ENCODE peak calls at places on chromosomes 2 and 18, in five cellular contexts. X is GM12892, S is stomach, V is sigmoid colon, Q is uterus. W is an unnamed sample.

GRCh38 chr2:152491139-152491472 is 156.1 kb downstream of the FMNL2 start:
- DNase-seq in V (peak; percentile 78), X (no peak), S (no peak), Q (peak; percentile 54), W (no peak)

GRCh38 chr2:28128281-28128950 is 237.9 kb downstream of the BABAM2 start:
- DNase-seq in S (no peak), X (no peak), V (no peak), Q (no peak), W (no peak)

GRCh38 chr2:199485732-199486335 is 28.1 kb upstream of the SATB2 start:
- DNase-seq in V (no peak), Q (no peak), X (no peak), S (peak; percentile 59), W (peak; percentile 59)

GRCh38 chr18:36719630-36720029 is 109.2 kb downstream of the TPGS2 start:
- DNase-seq in Q (no peak), X (no peak), S (no peak), V (no peak), W (no peak)

GRCh38 chr2:43438342-43438741 is 157.5 kb downstream of the THADA start:
- DNase-seq in S (no peak), V (no peak), Q (no peak), X (no peak), W (no peak)

GRCh38 chr2:113105047-113105446 is 22.4 kb upstream of the IL1RN start:
- DNase-seq in V (no peak), X (no peak), S (no peak), Q (no peak), W (peak; percentile 8)

GRCh38 chr2:20356042-20356441 is 5.4 kb upstream of the PUM2 start:
- DNase-seq in Q (no peak), X (no peak), S (no peak), V (no peak), W (no peak)

GRCh38 chr2:233513953-233514655 is 52.5 kb downstream of the USP40 start:
- DNase-seq in Q (no peak), X (no peak), S (peak; percentile 62), V (no peak), W (no peak)

GRCh38 chr2:66981074-66981473 is 416.1 kb upstream of the ETAA1 start:
- DNase-seq in Q (no peak), X (no peak), S (no peak), V (no peak), W (no peak)

GRCh38 chr18:79560042-79560860 is 119.4 kb upstream of the CTDP1 start:
- DNase-seq in V (peak; percentile 43), X (no peak), Q (no peak), S (no peak), W (no peak)

GRCh38 chr18:63627819-63628218 is 16.2 kb downstream of the SERPINB4 start:
- DNase-seq in S (no peak), X (no peak), Q (no peak), V (no peak), W (no peak)

GRCh38 chr2:69634197-69634821 is 9.2 kb downstream of the AAK1 start:
- DNase-seq in V (no peak), X (no peak), Q (no peak), S (no peak), W (no peak)

GRCh38 chr2:64914735-64915509 is 74.3 kb upstream of the SLC1A4 start:
- DNase-seq in Q (peak; percentile 71), V (peak; percentile 79), X (no peak), S (no peak), W (peak; percentile 62)

GRCh38 chr2:165594935-165595255 is 125.4 kb downstream of the CSRNP3 start:
- DNase-seq in Q (no peak), V (no peak), X (no peak), S (no peak), W (no peak)

GRCh38 chr2:121897335-121897970 is 142.0 kb downstream of the TSN start:
- DNase-seq in Q (no peak), V (no peak), X (peak; percentile 46), S (no peak), W (peak; percentile 44)

GRCh38 chr2:138101718-138102117 is 137.4 kb downstream of the HNMT start:
- DNase-seq in X (no peak), S (no peak), V (no peak), Q (no peak), W (no peak)

GRCh38 chr2:8090748-8091700 is 590.8 kb upstream of the ID2 start:
- DNase-seq in X (no peak), V (peak; percentile 81), S (no peak), Q (peak; percentile 24), W (peak; percentile 46)

GRCh38 chr18:32460046-32460785 is 10.5 kb downstream of the GAREM1 start:
- DNase-seq in V (no peak), Q (no peak), X (no peak), S (no peak), W (no peak)

GRCh38 chr2:111702809-111703196 is 181.2 kb downstream of the ANAPC1 start:
- DNase-seq in V (no peak), Q (no peak), X (no peak), S (no peak), W (no peak)

GRCh38 chr2:177265386-177265690 is 811 bp upstream of the NFE2L2 start:
- DNase-seq in S (no peak), X (no peak), V (no peak), Q (no peak), W (no peak)

GRCh38 chr2:215396595-215397313 is 39.1 kb downstream of the FN1 start:
- DNase-seq in V (no peak), X (no peak), S (no peak), Q (no peak), W (no peak)

GRCh38 chr2:215392687-215393270 is 43.1 kb downstream of the FN1 start:
- DNase-seq in V (no peak), X (no peak), S (no peak), Q (no peak), W (no peak)

GRCh38 chr2:215395687-215396460 is 40.0 kb downstream of the FN1 start:
- DNase-seq in Q (no peak), X (no peak), S (no peak), V (no peak), W (no peak)

GRCh38 chr2:215392164-215392563 is 43.7 kb downstream of the FN1 start:
- DNase-seq in S (no peak), V (no peak), X (no peak), Q (no peak), W (no peak)

DNA sequence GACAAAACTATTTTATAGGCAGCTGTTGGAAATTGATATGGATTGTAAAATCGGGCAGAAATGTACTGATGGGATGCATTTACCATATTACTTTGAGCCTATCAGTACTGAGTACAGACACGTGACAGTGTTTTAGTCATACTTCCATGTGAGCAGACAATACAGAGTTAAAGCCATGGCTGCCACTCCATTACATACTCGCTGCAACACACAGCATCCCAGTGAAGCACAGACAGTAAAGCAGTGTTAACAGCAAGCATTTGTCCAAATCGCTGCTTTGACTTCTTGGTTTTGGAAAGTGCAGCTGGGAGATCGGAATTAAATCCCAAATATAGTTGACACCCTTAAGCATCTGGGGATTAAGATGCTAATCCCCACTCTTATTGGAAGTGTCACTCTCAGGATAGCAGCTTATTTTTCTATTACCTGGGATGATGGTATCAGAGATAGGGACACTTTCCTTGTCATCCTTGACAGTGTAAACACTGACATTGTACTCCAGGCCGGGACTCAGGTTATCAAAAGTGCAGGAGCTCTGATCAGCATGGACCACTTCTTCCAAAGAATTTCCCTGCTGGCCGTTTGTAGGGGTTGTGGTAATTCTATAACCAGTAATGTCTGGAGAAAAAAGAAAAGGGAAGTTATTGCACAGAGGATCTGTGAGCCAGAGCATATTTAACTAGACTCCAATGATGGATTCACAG is 41.6 kb downstream of the FN1 start:
- DNase-seq in Q (no peak), V (no peak), X (no peak), S (no peak), W (no peak)
- TF ChIP-seq POLR2A in Q (no peak), V (no peak), X (no peak), S (no peak), W (no peak)

DNA sequence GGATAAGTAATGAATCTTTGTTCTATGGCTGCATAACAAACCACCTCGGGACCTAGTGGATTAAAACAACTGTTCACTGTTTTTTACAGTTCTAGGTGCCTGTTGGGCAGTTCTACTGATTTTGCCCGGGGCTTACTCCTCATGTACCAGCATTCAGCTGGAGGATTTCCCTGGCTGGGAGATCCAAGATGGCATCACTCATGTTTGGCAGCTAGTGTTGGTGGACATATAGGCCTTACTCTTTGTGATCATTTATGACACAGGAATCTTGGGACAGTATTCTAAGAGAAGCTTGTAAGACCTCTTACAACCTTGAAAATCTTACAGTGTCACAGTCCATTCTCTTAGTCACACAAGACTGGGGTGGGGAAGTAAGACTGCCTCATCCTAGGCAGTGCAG is 4.6 kb downstream of the MARCHF7 start:
- DNase-seq in Q (no peak), X (no peak), V (no peak), S (no peak), W (peak; percentile 10)
- TF ChIP-seq POLR2A in Q (no peak), X (no peak), V (no peak), S (no peak), W (no peak)

GRCh38 chr2:219245899-219246230 is 586 bp downstream of the STK16 start:
- DNase-seq in V (no peak), Q (no peak), S (no peak), X (no peak), W (no peak)

GRCh38 chr2:219245148-219245898 is at the start of the genes GLB1L and STK16:
- DNase-seq in X (peak; percentile 99), V (peak; percentile 97), Q (peak; percentile 94), S (peak; percentile 96), W (peak; percentile 94)

GRCh38 chr2:219244789-219245147 is 476 bp downstream of the GLB1L start:
- DNase-seq in Q (no peak), X (no peak), S (no peak), V (no peak), W (no peak)

GRCh38 chr2:219246559-219246958 is 1.3 kb downstream of the STK16 start:
- DNase-seq in X (no peak), S (no peak), Q (no peak), V (no peak), W (no peak)

DNA sequence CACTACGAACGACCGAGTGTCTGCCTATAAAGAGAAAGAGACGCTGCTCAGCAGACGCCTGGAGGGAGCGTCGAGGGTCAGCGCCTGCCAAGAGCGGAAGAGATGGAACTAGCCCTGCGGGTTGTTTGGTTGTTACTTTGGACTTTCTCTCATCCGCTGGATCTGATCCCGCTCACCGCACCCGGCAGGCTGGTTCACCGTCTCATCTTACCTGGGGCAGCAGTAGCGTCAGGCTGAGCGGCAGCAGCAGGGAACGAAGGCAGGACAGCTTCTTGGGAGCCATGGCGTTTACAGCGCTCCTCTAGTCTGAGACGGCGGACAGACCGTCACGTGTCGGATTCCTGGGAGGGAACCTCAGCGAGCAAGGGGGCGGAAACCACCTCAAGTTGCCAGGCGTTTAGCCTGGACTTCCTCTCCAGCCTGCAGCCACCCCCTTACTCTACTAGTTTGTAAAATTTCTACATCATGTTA is 1.9 kb downstream of the GLB1L start:
- DNase-seq in X (no peak), V (peak; percentile 81), S (no peak), Q (peak; percentile 45), W (no peak)
- TF ChIP-seq POLR2A in X (no peak), V (no peak), S (no peak), Q (no peak), W (no peak)

DNA sequence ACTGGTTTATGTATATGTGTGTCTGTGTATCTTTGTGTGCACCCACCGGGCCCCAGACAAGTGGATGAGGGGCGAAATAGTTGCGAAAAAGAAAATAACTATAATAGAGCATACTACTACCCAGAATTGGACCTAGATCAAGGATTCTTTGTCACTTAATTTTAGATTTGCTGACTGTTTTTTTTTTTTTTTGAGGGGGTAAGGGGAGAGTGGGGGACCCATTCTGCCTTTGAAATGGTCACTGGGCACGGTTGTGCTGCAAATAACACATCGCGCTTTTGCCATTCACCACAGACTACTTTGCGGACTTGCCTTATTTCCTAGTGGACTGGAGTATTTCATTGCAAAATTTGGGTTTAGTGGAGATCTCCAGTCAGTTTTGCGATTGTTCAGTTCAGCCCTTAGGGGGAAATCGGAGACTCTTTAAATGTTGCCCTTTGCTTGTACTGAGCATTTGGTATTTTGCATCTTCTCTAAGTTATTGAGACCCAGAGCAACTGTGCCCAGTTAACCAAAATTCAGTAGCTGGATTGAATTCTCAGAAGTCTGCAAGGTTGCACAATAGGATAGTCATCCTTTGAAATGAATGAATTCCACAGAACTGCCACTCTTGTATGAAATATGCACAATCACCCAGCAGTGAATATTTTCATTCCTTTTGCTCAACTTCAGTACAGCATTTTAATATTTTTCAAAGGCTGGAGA is 2.8 kb downstream of the TRIB2 start:
- DNase-seq in S (no peak), V (no peak), Q (no peak), X (no peak), W (no peak)
- TF ChIP-seq POLR2A in S (no peak), V (no peak), Q (no peak), X (no peak), W (no peak)